ENCODE peak calls at places on chromosomes 4 and X, in five cellular contexts. One of them, this sample, is unnamed.

GRCh38 chrX:78024349-78025108 is 55.1 kb upstream of the PGAM4 start:
- DNase-seq in activated naive CD8-positive, alpha-beta T cell treated with anti-CD3 and anti-CD28 coated beads, Interleukin-2, amount 10 ng/mL, durations not matched to agents 7 days and 5 days: no peak
- DNase-seq in ureter: no peak
- DNase-seq in stimulated activated CD4-positive, alpha-beta T cell treated with anti-CD3 and anti-CD28 coated beads, Interleukin-4, amount 100 ng/mL, for 24 hours: peak; percentile 19
- DNase-seq in natural killer cell: no peak
- DNase-seq in this sample: no peak

GRCh38 chr4:8846864-8847263 is 24.8 kb downstream of the HMX1 start:
- DNase-seq in activated naive CD8-positive, alpha-beta T cell treated with anti-CD3 and anti-CD28 coated beads, Interleukin-2, amount 10 ng/mL, durations not matched to agents 7 days and 5 days: no peak
- DNase-seq in ureter: peak; percentile 20
- DNase-seq in stimulated activated CD4-positive, alpha-beta T cell treated with anti-CD3 and anti-CD28 coated beads, Interleukin-4, amount 100 ng/mL, for 24 hours: no peak
- DNase-seq in natural killer cell: no peak
- DNase-seq in this sample: no peak

GRCh38 chr4:41363384-41363981 is 106.8 kb downstream of the UCHL1 start:
- DNase-seq in activated naive CD8-positive, alpha-beta T cell treated with anti-CD3 and anti-CD28 coated beads, Interleukin-2, amount 10 ng/mL, durations not matched to agents 7 days and 5 days: no peak
- DNase-seq in ureter: no peak
- DNase-seq in stimulated activated CD4-positive, alpha-beta T cell treated with anti-CD3 and anti-CD28 coated beads, Interleukin-4, amount 100 ng/mL, for 24 hours: no peak
- DNase-seq in natural killer cell: no peak
- DNase-seq in this sample: no peak

GRCh38 chrX:31658360-31658759 is 586.5 kb upstream of the FTHL17 start:
- DNase-seq in activated naive CD8-positive, alpha-beta T cell treated with anti-CD3 and anti-CD28 coated beads, Interleukin-2, amount 10 ng/mL, durations not matched to agents 7 days and 5 days: no peak
- DNase-seq in ureter: no peak
- DNase-seq in stimulated activated CD4-positive, alpha-beta T cell treated with anti-CD3 and anti-CD28 coated beads, Interleukin-4, amount 100 ng/mL, for 24 hours: no peak
- DNase-seq in natural killer cell: no peak
- DNase-seq in this sample: no peak

GRCh38 chr4:74487771-74488170 is 42.8 kb downstream of the AREG start:
- DNase-seq in activated naive CD8-positive, alpha-beta T cell treated with anti-CD3 and anti-CD28 coated beads, Interleukin-2, amount 10 ng/mL, durations not matched to agents 7 days and 5 days: no peak
- DNase-seq in ureter: no peak
- DNase-seq in stimulated activated CD4-positive, alpha-beta T cell treated with anti-CD3 and anti-CD28 coated beads, Interleukin-4, amount 100 ng/mL, for 24 hours: no peak
- DNase-seq in natural killer cell: no peak
- DNase-seq in this sample: no peak

GRCh38 chr4:8682725-8683124 is 90.2 kb downstream of the CPZ start:
- DNase-seq in activated naive CD8-positive, alpha-beta T cell treated with anti-CD3 and anti-CD28 coated beads, Interleukin-2, amount 10 ng/mL, durations not matched to agents 7 days and 5 days: no peak
- DNase-seq in ureter: no peak
- DNase-seq in stimulated activated CD4-positive, alpha-beta T cell treated with anti-CD3 and anti-CD28 coated beads, Interleukin-4, amount 100 ng/mL, for 24 hours: no peak
- DNase-seq in natural killer cell: no peak
- DNase-seq in this sample: no peak

GRCh38 chr4:74444891-74445642 is at the start of gene AREG:
- DNase-seq in activated naive CD8-positive, alpha-beta T cell treated with anti-CD3 and anti-CD28 coated beads, Interleukin-2, amount 10 ng/mL, durations not matched to agents 7 days and 5 days: peak; percentile 78
- DNase-seq in ureter: peak; percentile 88
- DNase-seq in stimulated activated CD4-positive, alpha-beta T cell treated with anti-CD3 and anti-CD28 coated beads, Interleukin-4, amount 100 ng/mL, for 24 hours: peak; percentile 87
- DNase-seq in natural killer cell: peak; percentile 91
- DNase-seq in this sample: peak; percentile 87

GRCh38 chr4:115529126-115529525 is 415.7 kb upstream of the NDST4 start:
- DNase-seq in activated naive CD8-positive, alpha-beta T cell treated with anti-CD3 and anti-CD28 coated beads, Interleukin-2, amount 10 ng/mL, durations not matched to agents 7 days and 5 days: no peak
- DNase-seq in ureter: no peak
- DNase-seq in stimulated activated CD4-positive, alpha-beta T cell treated with anti-CD3 and anti-CD28 coated beads, Interleukin-4, amount 100 ng/mL, for 24 hours: no peak
- DNase-seq in natural killer cell: no peak
- DNase-seq in this sample: no peak

GRCh38 chrX:70033348-70033747 is 16.4 kb downstream of the AWAT2 start:
- DNase-seq in activated naive CD8-positive, alpha-beta T cell treated with anti-CD3 and anti-CD28 coated beads, Interleukin-2, amount 10 ng/mL, durations not matched to agents 7 days and 5 days: peak; percentile 43
- DNase-seq in ureter: no peak
- DNase-seq in stimulated activated CD4-positive, alpha-beta T cell treated with anti-CD3 and anti-CD28 coated beads, Interleukin-4, amount 100 ng/mL, for 24 hours: peak; percentile 8
- DNase-seq in natural killer cell: no peak
- DNase-seq in this sample: peak; percentile 51

GRCh38 chr4:133969202-133969873 is 232.3 kb downstream of the PABPC4L start:
- DNase-seq in activated naive CD8-positive, alpha-beta T cell treated with anti-CD3 and anti-CD28 coated beads, Interleukin-2, amount 10 ng/mL, durations not matched to agents 7 days and 5 days: no peak
- DNase-seq in ureter: no peak
- DNase-seq in stimulated activated CD4-positive, alpha-beta T cell treated with anti-CD3 and anti-CD28 coated beads, Interleukin-4, amount 100 ng/mL, for 24 hours: no peak
- DNase-seq in natural killer cell: no peak
- DNase-seq in this sample: no peak

GRCh38 chr4:14125375-14126129 is 498.0 kb upstream of the BOD1L1 start:
- DNase-seq in activated naive CD8-positive, alpha-beta T cell treated with anti-CD3 and anti-CD28 coated beads, Interleukin-2, amount 10 ng/mL, durations not matched to agents 7 days and 5 days: no peak
- DNase-seq in ureter: no peak
- DNase-seq in stimulated activated CD4-positive, alpha-beta T cell treated with anti-CD3 and anti-CD28 coated beads, Interleukin-4, amount 100 ng/mL, for 24 hours: no peak
- DNase-seq in natural killer cell: no peak
- DNase-seq in this sample: no peak

GRCh38 chrX:119885554-119886428 is 9.9 kb upstream of the AKAP14 start:
- DNase-seq in activated naive CD8-positive, alpha-beta T cell treated with anti-CD3 and anti-CD28 coated beads, Interleukin-2, amount 10 ng/mL, durations not matched to agents 7 days and 5 days: peak; percentile 31
- DNase-seq in ureter: no peak
- DNase-seq in stimulated activated CD4-positive, alpha-beta T cell treated with anti-CD3 and anti-CD28 coated beads, Interleukin-4, amount 100 ng/mL, for 24 hours: no peak
- DNase-seq in natural killer cell: no peak
- DNase-seq in this sample: no peak

GRCh38 chr4:176277162-176277904 is 8.3 kb upstream of the ASB5 start:
- DNase-seq in activated naive CD8-positive, alpha-beta T cell treated with anti-CD3 and anti-CD28 coated beads, Interleukin-2, amount 10 ng/mL, durations not matched to agents 7 days and 5 days: no peak
- DNase-seq in ureter: peak; percentile 56
- DNase-seq in stimulated activated CD4-positive, alpha-beta T cell treated with anti-CD3 and anti-CD28 coated beads, Interleukin-4, amount 100 ng/mL, for 24 hours: peak; percentile 36
- DNase-seq in natural killer cell: no peak
- DNase-seq in this sample: no peak

GRCh38 chrX:1420371-1420770 is 28.5 kb upstream of the SLC25A6 start:
- DNase-seq in activated naive CD8-positive, alpha-beta T cell treated with anti-CD3 and anti-CD28 coated beads, Interleukin-2, amount 10 ng/mL, durations not matched to agents 7 days and 5 days: peak; percentile 23
- DNase-seq in ureter: no peak
- DNase-seq in stimulated activated CD4-positive, alpha-beta T cell treated with anti-CD3 and anti-CD28 coated beads, Interleukin-4, amount 100 ng/mL, for 24 hours: no peak
- DNase-seq in natural killer cell: no peak
- DNase-seq in this sample: no peak

GRCh38 chrX:1139101-1139500 is 73.3 kb downstream of the CRLF2 start:
- DNase-seq in activated naive CD8-positive, alpha-beta T cell treated with anti-CD3 and anti-CD28 coated beads, Interleukin-2, amount 10 ng/mL, durations not matched to agents 7 days and 5 days: no peak
- DNase-seq in ureter: no peak
- DNase-seq in stimulated activated CD4-positive, alpha-beta T cell treated with anti-CD3 and anti-CD28 coated beads, Interleukin-4, amount 100 ng/mL, for 24 hours: no peak
- DNase-seq in natural killer cell: no peak
- DNase-seq in this sample: peak; percentile 1

GRCh38 chrX:130083656-130084382 is 26.5 kb downstream of the ELF4 start:
- DNase-seq in activated naive CD8-positive, alpha-beta T cell treated with anti-CD3 and anti-CD28 coated beads, Interleukin-2, amount 10 ng/mL, durations not matched to agents 7 days and 5 days: peak; percentile 44
- DNase-seq in ureter: no peak
- DNase-seq in stimulated activated CD4-positive, alpha-beta T cell treated with anti-CD3 and anti-CD28 coated beads, Interleukin-4, amount 100 ng/mL, for 24 hours: no peak
- DNase-seq in natural killer cell: no peak
- DNase-seq in this sample: no peak

GRCh38 chr4:7074423-7074822 is 6.6 kb upstream of the GRPEL1 start:
- DNase-seq in activated naive CD8-positive, alpha-beta T cell treated with anti-CD3 and anti-CD28 coated beads, Interleukin-2, amount 10 ng/mL, durations not matched to agents 7 days and 5 days: no peak
- DNase-seq in ureter: no peak
- DNase-seq in stimulated activated CD4-positive, alpha-beta T cell treated with anti-CD3 and anti-CD28 coated beads, Interleukin-4, amount 100 ng/mL, for 24 hours: no peak
- DNase-seq in natural killer cell: no peak
- DNase-seq in this sample: no peak

GRCh38 chr4:139528377-139529005 is 27.5 kb downstream of the SETD7 start:
- DNase-seq in activated naive CD8-positive, alpha-beta T cell treated with anti-CD3 and anti-CD28 coated beads, Interleukin-2, amount 10 ng/mL, durations not matched to agents 7 days and 5 days: no peak
- DNase-seq in ureter: no peak
- DNase-seq in stimulated activated CD4-positive, alpha-beta T cell treated with anti-CD3 and anti-CD28 coated beads, Interleukin-4, amount 100 ng/mL, for 24 hours: no peak
- DNase-seq in natural killer cell: peak; percentile 41
- DNase-seq in this sample: no peak

GRCh38 chrX:68997911-68998310 is 167.3 kb downstream of the PJA1 start:
- DNase-seq in activated naive CD8-positive, alpha-beta T cell treated with anti-CD3 and anti-CD28 coated beads, Interleukin-2, amount 10 ng/mL, durations not matched to agents 7 days and 5 days: no peak
- DNase-seq in ureter: no peak
- DNase-seq in stimulated activated CD4-positive, alpha-beta T cell treated with anti-CD3 and anti-CD28 coated beads, Interleukin-4, amount 100 ng/mL, for 24 hours: no peak
- DNase-seq in natural killer cell: no peak
- DNase-seq in this sample: no peak

GRCh38 chr4:67104145-67104544 is 441.2 kb downstream of the CENPC start:
- DNase-seq in activated naive CD8-positive, alpha-beta T cell treated with anti-CD3 and anti-CD28 coated beads, Interleukin-2, amount 10 ng/mL, durations not matched to agents 7 days and 5 days: no peak
- DNase-seq in ureter: no peak
- DNase-seq in stimulated activated CD4-positive, alpha-beta T cell treated with anti-CD3 and anti-CD28 coated beads, Interleukin-4, amount 100 ng/mL, for 24 hours: no peak
- DNase-seq in natural killer cell: no peak
- DNase-seq in this sample: no peak

GRCh38 chr4:96312049-96312685 is 472.3 kb downstream of the PDHA2 start:
- DNase-seq in activated naive CD8-positive, alpha-beta T cell treated with anti-CD3 and anti-CD28 coated beads, Interleukin-2, amount 10 ng/mL, durations not matched to agents 7 days and 5 days: no peak
- DNase-seq in ureter: no peak
- DNase-seq in stimulated activated CD4-positive, alpha-beta T cell treated with anti-CD3 and anti-CD28 coated beads, Interleukin-4, amount 100 ng/mL, for 24 hours: no peak
- DNase-seq in natural killer cell: no peak
- DNase-seq in this sample: no peak

GRCh38 chr4:185654965-185655554 is 119.8 kb upstream of the PDLIM3 start:
- DNase-seq in activated naive CD8-positive, alpha-beta T cell treated with anti-CD3 and anti-CD28 coated beads, Interleukin-2, amount 10 ng/mL, durations not matched to agents 7 days and 5 days: no peak
- DNase-seq in ureter: no peak
- DNase-seq in stimulated activated CD4-positive, alpha-beta T cell treated with anti-CD3 and anti-CD28 coated beads, Interleukin-4, amount 100 ng/mL, for 24 hours: no peak
- DNase-seq in natural killer cell: no peak
- DNase-seq in this sample: no peak

GRCh38 chrX:134013092-134013497 is 27.7 kb upstream of the GPC3 start:
- DNase-seq in activated naive CD8-positive, alpha-beta T cell treated with anti-CD3 and anti-CD28 coated beads, Interleukin-2, amount 10 ng/mL, durations not matched to agents 7 days and 5 days: no peak
- DNase-seq in ureter: no peak
- DNase-seq in stimulated activated CD4-positive, alpha-beta T cell treated with anti-CD3 and anti-CD28 coated beads, Interleukin-4, amount 100 ng/mL, for 24 hours: no peak
- DNase-seq in natural killer cell: no peak
- DNase-seq in this sample: no peak

GRCh38 chr4:145937990-145938611 is 522 bp downstream of the ZNF827 start:
- DNase-seq in activated naive CD8-positive, alpha-beta T cell treated with anti-CD3 and anti-CD28 coated beads, Interleukin-2, amount 10 ng/mL, durations not matched to agents 7 days and 5 days: peak; percentile 52
- DNase-seq in ureter: no peak
- DNase-seq in stimulated activated CD4-positive, alpha-beta T cell treated with anti-CD3 and anti-CD28 coated beads, Interleukin-4, amount 100 ng/mL, for 24 hours: peak; percentile 59
- DNase-seq in natural killer cell: peak; percentile 33
- DNase-seq in this sample: peak; percentile 65

GRCh38 chr4:146945556-146946374 is at the start of gene TTC29:
- DNase-seq in activated naive CD8-positive, alpha-beta T cell treated with anti-CD3 and anti-CD28 coated beads, Interleukin-2, amount 10 ng/mL, durations not matched to agents 7 days and 5 days: peak; percentile 87
- DNase-seq in ureter: peak; percentile 92
- DNase-seq in stimulated activated CD4-positive, alpha-beta T cell treated with anti-CD3 and anti-CD28 coated beads, Interleukin-4, amount 100 ng/mL, for 24 hours: peak; percentile 86
- DNase-seq in natural killer cell: peak; percentile 60
- DNase-seq in this sample: peak; percentile 89

GRCh38 chr4:81571105-81571504 is 99.4 kb upstream of the RASGEF1B start:
- DNase-seq in activated naive CD8-positive, alpha-beta T cell treated with anti-CD3 and anti-CD28 coated beads, Interleukin-2, amount 10 ng/mL, durations not matched to agents 7 days and 5 days: no peak
- DNase-seq in ureter: no peak
- DNase-seq in stimulated activated CD4-positive, alpha-beta T cell treated with anti-CD3 and anti-CD28 coated beads, Interleukin-4, amount 100 ng/mL, for 24 hours: no peak
- DNase-seq in natural killer cell: no peak
- DNase-seq in this sample: no peak

GRCh38 chrX:109842611-109843010 is 109.6 kb upstream of the ACSL4 start:
- DNase-seq in activated naive CD8-positive, alpha-beta T cell treated with anti-CD3 and anti-CD28 coated beads, Interleukin-2, amount 10 ng/mL, durations not matched to agents 7 days and 5 days: no peak
- DNase-seq in ureter: no peak
- DNase-seq in stimulated activated CD4-positive, alpha-beta T cell treated with anti-CD3 and anti-CD28 coated beads, Interleukin-4, amount 100 ng/mL, for 24 hours: no peak
- DNase-seq in natural killer cell: no peak
- DNase-seq in this sample: no peak

GRCh38 chr4:118927976-118928375 is 39.3 kb downstream of the SYNPO2 start:
- DNase-seq in activated naive CD8-positive, alpha-beta T cell treated with anti-CD3 and anti-CD28 coated beads, Interleukin-2, amount 10 ng/mL, durations not matched to agents 7 days and 5 days: no peak
- DNase-seq in ureter: peak; percentile 63
- DNase-seq in stimulated activated CD4-positive, alpha-beta T cell treated with anti-CD3 and anti-CD28 coated beads, Interleukin-4, amount 100 ng/mL, for 24 hours: no peak
- DNase-seq in natural killer cell: no peak
- DNase-seq in this sample: no peak

This sample was measured in activated CD8-positive, alpha-beta memory T cell treated with anti-CD3 and anti-CD28 coated beads, Interleukin-2, amount 50 U/mL, for 48 hours.